ENCODE peak calls at places on chromosomes 2 and 18, in seven cellular contexts. Q is uterus, J is right lobe of liver, I is heart left ventricle, F is fibroblast of lung, P is left ventricle myocardium inferior, L is tibial artery. K is an unnamed sample.

GRCh38 chr18:7303306-7303705 is 72.4 kb downstream of the LRRC30 start:
- DNase-seq in I (no peak), Q (no peak), P (no peak), J (no peak), F (no peak), L (no peak), K (no peak)

GRCh38 chr18:70333757-70334156 is 44.9 kb downstream of the SOCS6 start:
- DNase-seq in Q (no peak), J (no peak), I (no peak), L (peak; percentile 70), P (no peak), F (peak; percentile 100), K (peak; percentile 64)

GRCh38 chr2:238462782-238463396 is 36.2 kb downstream of the ASB1 start:
- DNase-seq in Q (no peak), J (no peak), P (no peak), F (peak; percentile 68), I (no peak), L (no peak), K (peak; percentile 54)

GRCh38 chr18:71673954-71674353 is 870.2 kb downstream of the CBLN2 start:
- DNase-seq in L (no peak), F (no peak), I (no peak), P (no peak), J (no peak), Q (no peak), K (no peak)

GRCh38 chr2:206328979-206329378 is 54.5 kb downstream of the ZDBF2 start:
- DNase-seq in L (no peak), F (no peak), Q (no peak), P (no peak), J (no peak), I (no peak), K (no peak)

GRCh38 chr2:201709049-201709448 is 10.6 kb upstream of the MPP4 start:
- DNase-seq in P (no peak), F (no peak), I (no peak), Q (no peak), L (no peak), J (no peak), K (no peak)

GRCh38 chr2:46097714-46098480 is 199.3 kb upstream of the EPAS1 start:
- DNase-seq in I (peak; percentile 82), L (peak; percentile 75), Q (peak; percentile 59), J (no peak), P (no peak), F (peak; percentile 99), K (peak; percentile 87)

GRCh38 chr18:76821356-76821874 is 942 bp upstream of the ZNF236 start:
- DNase-seq in L (no peak), P (no peak), F (no peak), J (no peak), Q (no peak), I (no peak), K (no peak)

GRCh38 chr2:101420623-101421022 is 33.3 kb upstream of the CREG2 start:
- DNase-seq in Q (no peak), J (no peak), L (no peak), I (no peak), P (no peak), F (peak; percentile 30), K (no peak)

GRCh38 chr2:24613154-24613814 is 122.2 kb downstream of the NCOA1 start:
- DNase-seq in L (no peak), J (no peak), P (no peak), I (no peak), F (peak; percentile 65), Q (no peak), K (no peak)

GRCh38 chr2:223549215-223549614 is 52.9 kb downstream of the SCG2 start:
- DNase-seq in I (no peak), Q (no peak), P (no peak), L (no peak), F (peak; percentile 95), J (no peak), K (peak; percentile 96)

GRCh38 chr18:904135-905090 is at the start of gene ADCYAP1:
- DNase-seq in J (no peak), Q (no peak), F (no peak), L (no peak), I (no peak), P (no peak), K (no peak)

GRCh38 chr2:174325932-174326879 is 8.5 kb upstream of the SP9 start:
- DNase-seq in L (peak; percentile 69), J (no peak), F (peak; percentile 52), P (no peak), I (peak; percentile 30), Q (peak; percentile 20), K (no peak)

GRCh38 chr2:128357561-128358370 is 39.1 kb upstream of the HS6ST1 start:
- DNase-seq in F (no peak), P (no peak), J (peak; percentile 33), L (peak; percentile 45), I (no peak), Q (no peak), K (no peak)

GRCh38 chr2:69217333-69218080 is 169.5 kb downstream of the GFPT1 start:
- DNase-seq in P (no peak), F (no peak), Q (no peak), J (no peak), L (no peak), I (no peak), K (no peak)

GRCh38 chr2:133123393-133123792 is 444.9 kb downstream of the NCKAP5 start:
- DNase-seq in I (no peak), J (no peak), F (no peak), P (no peak), Q (no peak), L (no peak), K (no peak)

GRCh38 chr18:24273596-24273995 is 124.0 kb downstream of the OSBPL1A start:
- DNase-seq in I (no peak), P (no peak), Q (no peak), J (no peak), L (no peak), F (no peak), K (no peak)

GRCh38 chr18:80037869-80038630 is 3.8 kb downstream of the RBFA start:
- DNase-seq in J (no peak), F (no peak), P (no peak), Q (no peak), L (no peak), I (no peak), K (no peak)

GRCh38 chr2:145631561-145631960 is 1111.6 kb upstream of the ZEB2 start:
- DNase-seq in I (no peak), F (no peak), J (no peak), P (no peak), L (no peak), Q (no peak), K (no peak)

DNA sequence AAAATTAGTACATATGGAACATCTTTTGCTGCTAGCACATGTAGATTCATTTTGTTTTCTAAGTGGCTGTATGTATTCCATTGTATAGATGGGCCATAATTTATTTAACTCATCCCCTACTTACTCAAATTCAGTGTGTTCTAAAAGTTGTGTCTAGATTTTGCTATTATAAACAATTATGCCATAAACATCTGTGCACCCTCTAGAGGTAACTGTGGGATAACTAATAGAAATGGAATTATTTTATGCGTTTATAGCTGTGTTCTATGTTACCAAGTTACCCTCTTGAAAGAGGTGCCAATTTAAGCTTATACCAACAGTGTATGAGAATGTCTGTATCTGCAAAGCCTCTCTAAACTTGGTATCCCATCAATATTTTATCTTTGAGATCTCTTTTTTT is 100.4 kb downstream of the MMADHC start:
- DNase-seq in L (no peak), J (no peak), Q (no peak), F (peak; percentile 15), I (no peak), P (no peak), K (no peak)
- TF ChIP-seq CTCF in L (no peak), J (peak; percentile 16), Q (no peak), F (peak; percentile 36), I (no peak), P (no peak), K (no peak)

DNA sequence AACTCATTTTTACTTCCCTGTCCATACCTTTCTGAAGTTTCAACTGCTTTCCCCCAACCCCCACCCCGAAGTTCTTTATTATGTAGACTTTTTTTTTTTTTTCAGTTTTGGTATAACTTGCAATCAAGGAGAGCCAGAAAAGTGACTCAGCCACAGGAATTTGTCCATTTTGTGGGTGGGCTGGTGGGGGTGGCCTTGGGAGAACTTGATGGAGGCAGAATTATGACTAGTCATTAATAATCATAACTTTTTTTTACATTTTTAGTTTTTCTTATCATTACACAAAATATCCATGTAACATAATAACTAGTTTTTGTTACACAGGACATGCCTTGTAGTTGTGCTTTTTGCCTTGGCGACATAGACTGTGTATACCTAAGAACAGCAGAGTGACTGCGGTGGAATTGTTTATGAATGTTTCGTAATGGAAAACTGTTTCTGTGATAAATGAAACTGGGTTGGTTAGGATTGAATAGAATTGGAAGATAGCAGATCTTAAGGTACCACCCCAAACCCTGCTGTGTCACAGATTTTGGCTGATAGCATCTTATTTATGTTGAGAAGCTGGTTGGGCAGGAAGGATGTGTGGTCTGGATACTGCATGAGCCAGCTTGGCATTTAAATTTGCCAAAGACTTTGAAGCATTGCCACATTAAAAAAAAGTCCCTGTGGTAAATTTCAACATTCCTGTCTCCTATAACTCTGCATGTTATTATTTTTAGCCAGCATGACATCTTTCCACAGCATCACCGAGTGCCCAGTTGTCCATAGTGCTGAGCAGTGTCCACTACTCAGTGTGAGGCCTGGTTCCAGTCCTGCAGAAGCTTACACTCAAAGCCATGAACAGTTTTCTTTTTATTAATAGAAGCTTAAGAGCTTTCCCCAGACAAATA is 30.7 kb downstream of the LYPD6B start:
- DNase-seq in L (no peak), J (no peak), P (no peak), Q (no peak), I (no peak), F (peak; percentile 78), K (no peak)
- H3K27ac ChIP-seq in L (no peak overlapping the region), J (no peak overlapping the region), P (no peak overlapping the region), Q (no peak overlapping the region), I (no peak overlapping the region), F (peak overlapping the region; percentile 6), K (no peak overlapping the region)

DNA sequence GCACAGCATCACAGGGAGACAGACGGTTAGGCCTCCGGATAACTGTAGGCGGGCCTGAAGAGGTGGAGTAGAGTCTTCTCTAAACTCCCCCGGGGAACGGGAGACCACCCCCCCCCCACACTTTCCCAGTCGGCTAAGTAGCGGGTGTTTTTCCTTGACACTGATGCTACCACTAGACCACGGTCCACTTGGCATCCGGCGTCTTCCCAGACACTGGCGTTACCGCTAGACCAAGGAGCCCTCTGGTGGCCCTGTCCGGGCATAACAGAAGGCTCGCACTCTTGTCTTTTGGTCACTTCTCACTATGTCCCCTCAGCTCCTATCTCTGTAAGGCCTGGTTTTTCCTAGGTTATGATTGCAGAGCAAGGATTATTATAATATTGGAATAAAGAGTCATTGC is 25.7 kb upstream of the NCL start:
- DNase-seq in L (no peak), F (no peak), J (no peak), Q (no peak), I (no peak), P (peak; percentile 38), K (no peak)
- TF ChIP-seq CTCF in L (no peak), F (peak; percentile 32), J (peak; percentile 18), Q (no peak), I (no peak), P (peak; percentile 38), K (no peak)

DNA sequence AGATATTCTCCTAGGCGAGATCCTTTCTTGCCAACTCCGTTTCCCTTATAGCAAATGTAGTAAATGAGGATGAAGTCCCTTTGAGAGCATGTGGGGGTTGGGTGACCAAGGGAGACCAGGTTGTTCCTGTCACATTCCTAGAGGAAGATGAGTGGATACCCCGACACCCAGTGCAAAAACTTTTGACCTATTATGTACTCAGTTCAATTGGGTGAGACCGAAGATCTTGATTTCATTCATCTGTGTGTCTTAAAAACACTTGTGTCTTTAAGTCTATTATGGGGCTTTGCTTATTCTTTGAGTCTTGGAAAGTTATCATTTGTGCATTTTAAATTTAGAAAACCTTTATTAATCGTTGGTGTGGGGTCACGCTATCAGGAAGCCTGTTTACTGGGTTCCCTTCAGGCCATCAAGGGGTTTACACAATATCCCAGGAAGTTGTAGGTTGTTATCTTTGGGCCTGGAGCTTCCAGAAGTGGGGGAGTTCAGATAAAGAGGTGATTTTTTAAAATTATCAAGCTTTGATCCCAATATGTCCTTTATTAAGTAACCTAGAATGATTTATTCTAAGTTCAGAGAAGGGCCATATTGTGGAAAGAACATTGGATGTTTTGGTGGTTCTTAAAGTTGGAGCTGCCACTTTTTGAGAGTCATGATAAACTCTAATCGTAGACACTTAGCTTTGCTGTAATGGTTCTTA is 2.8 kb downstream of the RHOB start:
- DNase-seq in F (peak; percentile 56), I (peak; percentile 24), L (peak; percentile 48), P (no peak), J (peak; percentile 59), Q (no peak), K (no peak)
- H3K27ac ChIP-seq in F (peak overlapping the region; percentile 29), I (peak overlapping the region; percentile 97), L (peak overlapping the region; percentile 96), P (peak overlapping the region; percentile 99), J (peak overlapping the region; percentile 99), Q (peak overlapping the region; percentile 96), K (no peak overlapping the region)

K was measured in RWPE1.